ENCODE peak calls at places on chromosomes 5 and 9, in seven cellular contexts. G is heart left ventricle, Z is AG09309, N is fibroblast of mammary gland, K is IMR-90, D is adrenal gland, B is coronary artery. X is an unnamed sample.

GRCh38 chr5:169583424-169584215 is at the start of gene SPDL1:
- DNase-seq in Z (peak; percentile 84), D (peak; percentile 95), B (peak; percentile 96), K (peak; percentile 95), N (peak; percentile 96), G (peak; percentile 95), X (peak; percentile 95)

GRCh38 chr5:136809382-136809781 is 444.0 kb upstream of the TRPC7 start:
- DNase-seq in K (no peak), N (no peak), B (no peak), D (no peak), G (no peak), Z (no peak), X (no peak)

GRCh38 chr9:114898741-114899140 is 31.6 kb downstream of the TNFSF8 start:
- DNase-seq in D (peak; percentile 46), G (peak; percentile 56), B (no peak), N (no peak), K (no peak), Z (no peak), X (no peak)

GRCh38 chr5:53874409-53874808 is 314.0 kb downstream of the NDUFS4 start:
- DNase-seq in Z (no peak), N (peak; percentile 61), D (peak; percentile 25), G (no peak), K (no peak), B (no peak), X (peak; percentile 25)

GRCh38 chr9:134189167-134189474 is 24.8 kb upstream of the RNU6ATAC start:
- DNase-seq in K (no peak), Z (no peak), G (peak; percentile 13), D (peak; percentile 10), N (no peak), B (no peak), X (no peak)

GRCh38 chr5:8247074-8247473 is 378.1 kb downstream of the MTRR start:
- DNase-seq in G (no peak), N (no peak), Z (no peak), B (no peak), K (no peak), D (no peak), X (no peak)

GRCh38 chr9:94791431-94791830 is 64.9 kb downstream of the AOPEP start:
- DNase-seq in K (no peak), D (no peak), Z (no peak), N (no peak), G (no peak), B (no peak), X (no peak)

GRCh38 chr9:76379494-76379893 is 14.7 kb downstream of the RFK start:
- DNase-seq in N (no peak), K (no peak), B (no peak), G (no peak), D (no peak), Z (no peak), X (no peak)

GRCh38 chr9:5459289-5459829 is 9.0 kb downstream of the CD274 start:
- DNase-seq in N (no peak), D (no peak), Z (no peak), B (no peak), G (no peak), K (no peak), X (peak; percentile 73)

GRCh38 chr9:34403554-34404380 is 27.1 kb upstream of the MYORG start:
- DNase-seq in K (peak; percentile 68), B (no peak), G (peak; percentile 47), Z (no peak), D (peak; percentile 81), N (peak; percentile 89), X (peak; percentile 56)

DNA sequence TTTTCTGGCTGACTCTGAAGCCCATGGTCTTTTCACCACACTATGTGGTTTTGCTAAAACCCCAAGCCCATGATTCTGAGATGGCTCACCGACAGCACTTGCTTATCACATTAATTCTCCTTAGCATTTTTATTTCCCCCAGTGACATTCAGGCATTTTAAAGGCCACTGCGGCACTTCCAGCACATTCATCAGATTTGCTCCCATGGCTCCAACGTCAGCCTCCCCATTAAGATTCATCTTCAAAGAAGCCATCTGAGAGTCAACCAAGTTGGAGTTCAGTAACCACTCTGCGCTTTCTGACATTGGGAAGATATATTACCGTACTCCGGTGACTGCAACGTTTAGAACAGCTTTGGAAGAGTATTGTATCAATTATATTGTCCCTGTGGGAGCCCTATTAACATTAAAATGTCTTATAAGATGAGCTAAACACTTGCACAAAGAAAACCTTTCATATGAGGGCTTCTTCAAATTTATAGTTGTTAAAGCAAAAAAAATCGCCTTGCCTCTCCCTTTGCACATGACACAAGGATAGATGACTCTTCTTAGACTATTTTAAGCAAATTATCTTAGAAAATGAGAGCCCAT is 638.1 kb downstream of the ACTL7B start:
- DNase-seq in D (no peak), K (no peak), G (no peak), N (peak; percentile 70), B (no peak), Z (no peak), X (peak; percentile 27)
- H3K4me3 ChIP-seq in D (no peak overlapping the region), K (no peak overlapping the region), G (no peak overlapping the region), N (no peak overlapping the region), B (no peak overlapping the region), Z (no peak overlapping the region), X (no peak overlapping the region)

GRCh38 chr9:87684627-87685204 is 41.2 kb upstream of the CTSL start:
- DNase-seq in K (peak; percentile 24), N (peak; percentile 54), B (no peak), Z (no peak), G (no peak), D (no peak), X (peak; percentile 19)
- TF ChIP-seq CTCF in K (peak; percentile 70), N (peak; percentile 73), B (peak; percentile 44), Z (peak; percentile 77), G (peak; percentile 80), D (peak; percentile 83), X (peak; percentile 80)

DNA sequence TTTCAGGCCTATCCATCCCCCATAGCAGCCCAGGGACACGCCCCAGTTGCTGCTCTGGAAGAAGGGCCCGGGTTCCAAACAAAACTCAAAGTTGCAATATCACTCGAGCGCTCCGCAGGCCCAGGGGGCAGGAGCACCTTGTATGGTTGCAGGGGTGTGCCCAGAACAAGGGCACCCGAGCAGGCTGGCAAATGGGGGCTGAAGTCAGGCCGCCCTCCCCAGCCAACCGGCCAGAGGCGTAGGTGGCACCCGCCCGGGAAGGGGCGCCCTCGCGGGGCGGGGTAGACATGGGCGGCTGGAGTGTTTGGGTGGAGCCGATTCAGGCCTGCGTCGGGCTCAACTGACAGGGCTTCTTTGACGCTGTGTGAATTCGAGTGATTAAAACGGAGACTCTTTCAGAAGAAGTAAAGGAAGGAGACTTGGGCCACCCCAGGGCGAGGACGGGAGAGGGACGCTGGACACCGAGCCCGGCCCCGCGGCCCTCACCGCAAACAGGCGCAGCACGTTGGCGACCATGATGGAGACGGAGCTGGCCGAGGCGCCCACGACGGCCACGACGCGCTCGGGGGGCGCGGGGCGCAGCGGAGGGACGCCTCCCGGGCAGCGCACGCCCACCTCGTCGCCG is 1.1 kb downstream of the GRM6 start:
- DNase-seq in G (no peak), Z (no peak), N (no peak), D (no peak), K (no peak), B (no peak), X (no peak)
- H3K4me3 ChIP-seq in G (no peak overlapping the region), Z (no peak overlapping the region), N (no peak overlapping the region), D (no peak overlapping the region), K (no peak overlapping the region), B (no peak overlapping the region), X (no peak overlapping the region)

GRCh38 chr9:82353631-82354030 is 365.1 kb downstream of the SPATA31D1 start:
- DNase-seq in K (no peak), Z (no peak), G (no peak), B (no peak), D (no peak), N (no peak), X (no peak)
- TF ChIP-seq CTCF in K (no peak), Z (no peak), G (no peak), B (no peak), D (no peak), N (no peak), X (no peak)

GRCh38 chr9:272251-273213 is 57.9 kb downstream of the DOCK8 start:
- DNase-seq in K (no peak), Z (no peak), B (no peak), D (peak; percentile 37), G (peak; percentile 36), N (no peak), X (no peak)
- H3K4me3 ChIP-seq in K (no peak overlapping the region), Z (no peak overlapping the region), B (no peak overlapping the region), D (no peak overlapping the region), G (no peak overlapping the region), N (no peak overlapping the region), X (no peak overlapping the region)

GRCh38 chr5:171369056-171369455 is 18.6 kb upstream of the NPM1 start:
- DNase-seq in K (no peak), G (no peak), B (no peak), D (no peak), N (no peak), Z (no peak), X (no peak)

GRCh38 chr5:171363846-171364245 is 23.8 kb upstream of the NPM1 start:
- DNase-seq in B (no peak), Z (no peak), N (no peak), K (no peak), G (no peak), D (no peak), X (no peak)

GRCh38 chr5:171366645-171367044 is 21.0 kb upstream of the NPM1 start:
- DNase-seq in K (no peak), Z (no peak), G (no peak), D (no peak), N (no peak), B (no peak), X (no peak)

GRCh38 chr5:171367424-171368370 is 20.0 kb upstream of the NPM1 start:
- DNase-seq in D (no peak), G (no peak), N (peak; percentile 41), K (peak; percentile 50), Z (peak; percentile 44), B (no peak), X (peak; percentile 64)

DNA sequence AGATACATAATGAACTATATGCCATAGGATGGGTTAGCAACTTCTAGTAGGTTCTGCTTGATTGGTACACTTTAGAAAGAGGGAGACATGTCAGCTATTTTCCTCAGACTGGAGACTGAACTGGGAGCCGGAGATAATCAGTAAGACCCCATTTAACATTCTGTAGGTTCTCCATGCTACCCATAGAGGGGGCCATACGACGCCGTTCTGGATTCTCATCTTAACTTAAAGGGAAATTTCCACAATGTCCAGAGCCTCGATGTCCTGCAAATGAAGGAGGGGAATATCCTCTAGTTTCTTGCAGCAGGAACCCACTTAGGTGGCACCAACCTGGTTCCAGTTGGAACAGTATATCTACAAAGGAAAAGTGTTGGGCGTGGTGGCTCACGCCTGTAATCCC is 22.3 kb upstream of the NPM1 start:
- DNase-seq in G (no peak), Z (no peak), N (peak; percentile 24), K (peak; percentile 9), B (no peak), D (no peak), X (no peak)
- TF ChIP-seq CTCF in G (peak; percentile 23), Z (peak; percentile 38), N (peak; percentile 44), K (peak; percentile 39), B (no peak), D (no peak), X (peak; percentile 39)

X was measured in AG10803.